ENCODE peak calls at places on chromosomes 1 and 21, in eight cellular contexts. One of them, this sample, is unnamed. For H3K9me3, the result is how much of the 10 kb centered on the place peaks cover.

GRCh38 chr1:96538001-96538649 is 183.5 kb upstream of the PTBP2 start:
- DNase-seq in AG04450: no peak
- DNase-seq in kidney: no peak
- DNase-seq in astrocyte: peak
- DNase-seq in pancreas: no peak
- DNase-seq in WERI-Rb-1: no peak
- DNase-seq in osteoblast: no peak
- DNase-seq in adrenal gland: peak
- DNase-seq in this sample: no peak

GRCh38 chr1:104468282-104468681 is 718.6 kb downstream of the AMY1C start:
- DNase-seq in AG04450: no peak
- DNase-seq in kidney: no peak
- DNase-seq in astrocyte: no peak
- DNase-seq in pancreas: no peak
- DNase-seq in WERI-Rb-1: no peak
- DNase-seq in osteoblast: no peak
- DNase-seq in adrenal gland: no peak
- DNase-seq in this sample: no peak

GRCh38 chr1:61450454-61451213 is 274.3 kb downstream of the TM2D1 start:
- DNase-seq in AG04450: no peak
- DNase-seq in kidney: peak
- DNase-seq in astrocyte: peak
- DNase-seq in pancreas: no peak
- DNase-seq in WERI-Rb-1: no peak
- DNase-seq in osteoblast: no peak
- DNase-seq in adrenal gland: peak
- DNase-seq in this sample: peak

GRCh38 chr1:39360726-39361125 is 130.7 kb upstream of the BMP8A start:
- DNase-seq in AG04450: no peak
- DNase-seq in kidney: no peak
- DNase-seq in astrocyte: no peak
- DNase-seq in pancreas: no peak
- DNase-seq in WERI-Rb-1: no peak
- DNase-seq in osteoblast: no peak
- DNase-seq in adrenal gland: no peak
- DNase-seq in this sample: no peak

GRCh38 chr1:10602936-10603335 is 128.2 kb downstream of the PEX14 start:
- DNase-seq in AG04450: no peak
- DNase-seq in kidney: no peak
- DNase-seq in astrocyte: no peak
- DNase-seq in pancreas: no peak
- DNase-seq in WERI-Rb-1: no peak
- DNase-seq in osteoblast: no peak
- DNase-seq in adrenal gland: no peak
- DNase-seq in this sample: no peak

GRCh38 chr1:180192172-180192571 is 37.5 kb downstream of the QSOX1 start:
- DNase-seq in AG04450: no peak
- DNase-seq in kidney: no peak
- DNase-seq in astrocyte: no peak
- DNase-seq in pancreas: no peak
- DNase-seq in WERI-Rb-1: no peak
- DNase-seq in osteoblast: peak
- DNase-seq in adrenal gland: no peak
- DNase-seq in this sample: no peak

GRCh38 chr1:233061265-233061664 is 110.9 kb downstream of the NTPCR start:
- DNase-seq in AG04450: no peak
- DNase-seq in kidney: no peak
- DNase-seq in astrocyte: no peak
- DNase-seq in pancreas: no peak
- DNase-seq in WERI-Rb-1: no peak
- DNase-seq in osteoblast: no peak
- DNase-seq in adrenal gland: no peak
- DNase-seq in this sample: no peak

GRCh38 chr1:226568077-226568831 is 19.7 kb downstream of the STUM start:
- DNase-seq in AG04450: no peak
- DNase-seq in kidney: peak
- DNase-seq in astrocyte: no peak
- DNase-seq in pancreas: no peak
- DNase-seq in WERI-Rb-1: no peak
- DNase-seq in osteoblast: peak
- DNase-seq in adrenal gland: peak
- DNase-seq in this sample: peak

GRCh38 chr1:227299688-227300087 is 18.6 kb downstream of the CDC42BPA start:
- DNase-seq in AG04450: no peak
- DNase-seq in kidney: no peak
- DNase-seq in astrocyte: peak
- DNase-seq in pancreas: no peak
- DNase-seq in WERI-Rb-1: no peak
- DNase-seq in osteoblast: no peak
- DNase-seq in adrenal gland: no peak
- DNase-seq in this sample: no peak

GRCh38 chr1:106962591-106962990 is 93.9 kb upstream of the PRMT6 start:
- DNase-seq in AG04450: no peak
- DNase-seq in kidney: no peak
- DNase-seq in astrocyte: no peak
- DNase-seq in pancreas: no peak
- DNase-seq in WERI-Rb-1: no peak
- DNase-seq in osteoblast: no peak
- DNase-seq in adrenal gland: no peak
- DNase-seq in this sample: no peak

GRCh38 chr1:220786337-220787068 is at the start of gene MTARC1:
- DNase-seq in AG04450: no peak
- DNase-seq in kidney: peak
- DNase-seq in astrocyte: peak
- DNase-seq in pancreas: peak
- DNase-seq in WERI-Rb-1: peak
- DNase-seq in osteoblast: peak
- DNase-seq in adrenal gland: peak
- DNase-seq in this sample: peak

GRCh38 chr1:177854951-177855350 is 114.9 kb downstream of the SEC16B start:
- DNase-seq in AG04450: no peak
- DNase-seq in kidney: no peak
- DNase-seq in astrocyte: no peak
- DNase-seq in pancreas: no peak
- DNase-seq in WERI-Rb-1: no peak
- DNase-seq in osteoblast: no peak
- DNase-seq in adrenal gland: no peak
- DNase-seq in this sample: no peak

GRCh38 chr1:72051538-72051937 is 230.8 kb downstream of the NEGR1 start:
- DNase-seq in AG04450: no peak
- DNase-seq in kidney: no peak
- DNase-seq in astrocyte: peak
- DNase-seq in pancreas: no peak
- DNase-seq in WERI-Rb-1: no peak
- DNase-seq in osteoblast: no peak
- DNase-seq in adrenal gland: no peak
- DNase-seq in this sample: no peak

GRCh38 chr1:40951943-40952743 is 27.4 kb upstream of the CTPS1 start:
- DNase-seq in AG04450: no peak
- DNase-seq in kidney: peak
- DNase-seq in astrocyte: no peak
- DNase-seq in pancreas: peak
- DNase-seq in WERI-Rb-1: peak
- DNase-seq in osteoblast: peak
- DNase-seq in adrenal gland: peak
- DNase-seq in this sample: peak

GRCh38 chr1:229231754-229232119 is 39.2 kb upstream of the RAB4A start:
- DNase-seq in AG04450: no peak
- DNase-seq in kidney: no peak
- DNase-seq in astrocyte: no peak
- DNase-seq in pancreas: no peak
- DNase-seq in WERI-Rb-1: no peak
- DNase-seq in osteoblast: no peak
- DNase-seq in adrenal gland: no peak
- DNase-seq in this sample: no peak

GRCh38 chr1:198669023-198669698 is 30.3 kb downstream of the PTPRC start:
- DNase-seq in AG04450: peak
- DNase-seq in kidney: no peak
- DNase-seq in astrocyte: peak
- DNase-seq in pancreas: no peak
- DNase-seq in WERI-Rb-1: no peak
- DNase-seq in osteoblast: peak
- DNase-seq in adrenal gland: no peak
- DNase-seq in this sample: no peak

GRCh38 chr21:35048183-35048601 is 910 bp downstream of the RUNX1 start:
- DNase-seq in AG04450: no peak
- DNase-seq in kidney: peak
- DNase-seq in astrocyte: peak
- DNase-seq in pancreas: no peak
- DNase-seq in WERI-Rb-1: no peak
- DNase-seq in osteoblast: no peak
- DNase-seq in adrenal gland: no peak
- DNase-seq in this sample: no peak

GRCh38 chr21:45951676-45952075 is 29.9 kb upstream of the COL6A1 start:
- DNase-seq in AG04450: no peak
- DNase-seq in kidney: no peak
- DNase-seq in astrocyte: no peak
- DNase-seq in pancreas: no peak
- DNase-seq in WERI-Rb-1: no peak
- DNase-seq in osteoblast: peak
- DNase-seq in adrenal gland: no peak
- DNase-seq in this sample: no peak

GRCh38 chr1:24266398-24266941 is 52.7 kb upstream of the GRHL3 start:
- DNase-seq in AG04450: peak
- DNase-seq in kidney: no peak
- DNase-seq in astrocyte: peak
- DNase-seq in pancreas: no peak
- DNase-seq in WERI-Rb-1: no peak
- DNase-seq in osteoblast: peak
- DNase-seq in adrenal gland: no peak
- DNase-seq in this sample: no peak

GRCh38 chr1:84435159-84435558 is 36.9 kb downstream of the DNASE2B start:
- DNase-seq in AG04450: no peak
- DNase-seq in kidney: no peak
- DNase-seq in astrocyte: no peak
- DNase-seq in pancreas: no peak
- DNase-seq in WERI-Rb-1: no peak
- DNase-seq in osteoblast: no peak
- DNase-seq in adrenal gland: no peak
- DNase-seq in this sample: no peak

GRCh38 chr1:84434756-84435142 is 36.5 kb downstream of the DNASE2B start:
- DNase-seq in AG04450: no peak
- DNase-seq in kidney: no peak
- DNase-seq in astrocyte: no peak
- DNase-seq in pancreas: no peak
- DNase-seq in WERI-Rb-1: no peak
- DNase-seq in osteoblast: no peak
- DNase-seq in adrenal gland: no peak
- DNase-seq in this sample: no peak

GRCh38 chr1:84434081-84434755 is 35.9 kb downstream of the DNASE2B start:
- DNase-seq in AG04450: no peak
- DNase-seq in kidney: no peak
- DNase-seq in astrocyte: no peak
- DNase-seq in pancreas: no peak
- DNase-seq in WERI-Rb-1: no peak
- DNase-seq in osteoblast: no peak
- DNase-seq in adrenal gland: no peak
- DNase-seq in this sample: no peak

GRCh38 chr1:84430519-84430918 is 32.2 kb downstream of the DNASE2B start:
- DNase-seq in AG04450: no peak
- DNase-seq in kidney: no peak
- DNase-seq in astrocyte: no peak
- DNase-seq in pancreas: no peak
- DNase-seq in WERI-Rb-1: no peak
- DNase-seq in osteoblast: no peak
- DNase-seq in adrenal gland: no peak
- DNase-seq in this sample: no peak

DNA sequence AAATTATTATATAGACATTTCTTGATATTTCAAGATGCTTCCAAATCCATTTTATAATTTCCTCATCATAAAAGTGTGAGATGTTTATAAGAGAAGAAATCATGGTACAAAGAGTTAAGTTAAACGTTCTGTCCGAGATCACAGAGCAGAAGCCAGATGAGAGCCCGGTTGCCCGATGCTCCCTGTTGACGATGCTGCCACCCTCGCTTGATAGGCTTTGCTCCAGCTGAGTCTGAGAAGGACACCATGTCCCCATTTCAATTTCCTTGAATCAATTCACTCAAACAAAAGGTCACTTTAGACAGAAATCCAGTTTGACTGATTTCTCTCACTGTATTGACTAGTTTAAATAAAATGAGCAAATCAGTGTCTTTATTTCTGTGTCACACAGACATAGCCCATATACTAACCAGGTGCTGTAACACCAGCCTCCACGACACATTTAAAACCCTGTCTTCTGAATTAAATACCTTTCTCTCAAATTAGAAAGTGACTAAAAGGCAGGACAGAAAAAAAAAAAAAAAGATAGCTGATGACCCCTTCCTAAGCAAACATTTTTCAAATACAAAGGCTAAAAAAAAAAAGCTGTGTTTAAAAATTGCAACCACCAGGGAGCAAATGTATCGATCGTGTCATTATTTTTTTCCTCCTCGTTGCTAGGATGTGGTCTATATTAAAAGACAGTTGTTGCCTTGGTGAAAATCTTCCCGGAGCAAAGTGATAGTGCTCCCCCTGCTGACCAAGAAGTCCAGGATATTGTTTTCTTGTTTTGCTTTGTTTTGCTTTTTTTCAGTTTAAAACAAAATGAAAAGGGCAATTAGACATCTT is 35.2 kb downstream of the DNASE2B start:
- DNase-seq in AG04450: peak
- DNase-seq in kidney: peak
- DNase-seq in astrocyte: peak
- DNase-seq in pancreas: no peak
- DNase-seq in WERI-Rb-1: peak
- DNase-seq in osteoblast: peak
- DNase-seq in adrenal gland: peak
- DNase-seq in this sample: peak
- H3K4me3 ChIP-seq in AG04450: no peak
- H3K4me3 ChIP-seq in kidney: peak
- H3K4me3 ChIP-seq in astrocyte: peak
- H3K4me3 ChIP-seq in pancreas: no peak
- H3K4me3 ChIP-seq in WERI-Rb-1: peak
- H3K4me3 ChIP-seq in osteoblast: peak
- H3K4me3 ChIP-seq in adrenal gland: no peak
- H3K4me3 ChIP-seq in this sample: peak

GRCh38 chr1:15702722-15703550 is 18.8 kb downstream of the PLEKHM2 start:
- DNase-seq in AG04450: no peak
- DNase-seq in kidney: no peak
- DNase-seq in astrocyte: no peak
- DNase-seq in pancreas: no peak
- DNase-seq in WERI-Rb-1: peak
- DNase-seq in osteoblast: peak
- DNase-seq in adrenal gland: no peak
- DNase-seq in this sample: peak
- H3K27ac ChIP-seq in AG04450: peak
- H3K27ac ChIP-seq in kidney: peak
- H3K27ac ChIP-seq in astrocyte: peak
- H3K27ac ChIP-seq in pancreas: peak
- H3K27ac ChIP-seq in WERI-Rb-1: peak
- H3K27ac ChIP-seq in osteoblast: peak
- H3K27ac ChIP-seq in adrenal gland: peak
- H3K27ac ChIP-seq in this sample: peak

GRCh38 chr21:7933923-7934322 is 2587.5 kb upstream of the TPTE start:
- DNase-seq in AG04450: no peak
- DNase-seq in kidney: no peak
- DNase-seq in astrocyte: no peak
- DNase-seq in pancreas: no peak
- DNase-seq in WERI-Rb-1: no peak
- DNase-seq in osteoblast: no peak
- DNase-seq in adrenal gland: no peak
- DNase-seq in this sample: no peak
- H3K9me3 ChIP-seq in AG04450: half or more
- H3K9me3 ChIP-seq in kidney: half or more
- H3K9me3 ChIP-seq in astrocyte: half or more
- H3K9me3 ChIP-seq in pancreas: under half
- H3K9me3 ChIP-seq in WERI-Rb-1: half or more
- H3K9me3 ChIP-seq in osteoblast: half or more
- H3K9me3 ChIP-seq in adrenal gland: half or more
- H3K9me3 ChIP-seq in this sample: under half

GRCh38 chr1:156816561-156817328 is at the start of gene SH2D2A:
- DNase-seq in AG04450: no peak
- DNase-seq in kidney: peak
- DNase-seq in astrocyte: no peak
- DNase-seq in pancreas: no peak
- DNase-seq in WERI-Rb-1: peak
- DNase-seq in osteoblast: no peak
- DNase-seq in adrenal gland: peak
- DNase-seq in this sample: peak
- H3K4me3 ChIP-seq in AG04450: no peak
- H3K4me3 ChIP-seq in kidney: peak
- H3K4me3 ChIP-seq in astrocyte: no peak
- H3K4me3 ChIP-seq in pancreas: no peak
- H3K4me3 ChIP-seq in WERI-Rb-1: peak
- H3K4me3 ChIP-seq in osteoblast: no peak
- H3K4me3 ChIP-seq in adrenal gland: no peak
- H3K4me3 ChIP-seq in this sample: peak

This sample was measured in right cardiac atrium.